ENCODE peak calls at places on chromosomes 2 and 18, in eight cellular contexts. B is heart right ventricle, I is aorta, Y is astrocyte of the spinal cord, D is small intestine, H is GM23338, J is Caco-2, X is fibroblast of mammary gland. W is an unnamed sample.

GRCh38 chr2:150485871-150486538 is 1.5 kb downstream of the RND3 start:
- DNase-seq in X (peak), D (peak), B (peak), I (peak), J (peak), Y (peak), H (peak), W (no peak)

GRCh38 chr18:21341141-21341540 is 99.1 kb downstream of the GREB1L start:
- DNase-seq in X (peak), Y (peak), D (no peak), B (no peak), H (no peak), J (no peak), I (no peak), W (no peak)

GRCh38 chr2:104033399-104033798 is 820.5 kb upstream of the POU3F3 start:
- DNase-seq in D (peak), Y (peak), H (peak), X (no peak), I (no peak), B (no peak), J (no peak), W (peak)

GRCh38 chr18:57627488-57627887 is 5.9 kb upstream of the NARS1 start:
- DNase-seq in Y (peak), J (no peak), H (no peak), B (no peak), D (no peak), I (no peak), X (no peak), W (no peak)

GRCh38 chr2:222798528-222798927 is 62.3 kb upstream of the ACSL3 start:
- DNase-seq in B (no peak), D (peak), H (no peak), X (no peak), Y (no peak), I (no peak), J (no peak), W (no peak)

GRCh38 chr2:18423636-18424035 is 136.8 kb downstream of the RDH14 start:
- DNase-seq in B (no peak), I (no peak), J (no peak), D (no peak), Y (no peak), X (no peak), H (no peak), W (no peak)

GRCh38 chr2:216578325-216578724 is 54.9 kb upstream of the IGFBP2 start:
- DNase-seq in J (no peak), D (no peak), B (no peak), Y (peak), I (no peak), H (no peak), X (peak), W (no peak)

GRCh38 chr2:218332920-218333645 is 23.6 kb upstream of the CATIP start:
- DNase-seq in H (no peak), Y (no peak), J (no peak), I (no peak), X (no peak), B (no peak), D (no peak), W (no peak)

GRCh38 chr2:226213717-226214116 is 585.9 kb downstream of the IRS1 start:
- DNase-seq in H (no peak), X (peak), Y (peak), D (no peak), J (no peak), B (no peak), I (no peak), W (no peak)

GRCh38 chr2:88913280-88913679 is 221.8 kb downstream of the RPIA start:
- DNase-seq in Y (no peak), H (no peak), D (no peak), X (no peak), I (no peak), B (no peak), J (no peak), W (no peak)

GRCh38 chr18:46281185-46282176 is 177.3 kb downstream of the HAUS1 start:
- DNase-seq in H (peak), B (peak), J (peak), I (peak), D (peak), X (peak), Y (peak), W (peak)

DNA sequence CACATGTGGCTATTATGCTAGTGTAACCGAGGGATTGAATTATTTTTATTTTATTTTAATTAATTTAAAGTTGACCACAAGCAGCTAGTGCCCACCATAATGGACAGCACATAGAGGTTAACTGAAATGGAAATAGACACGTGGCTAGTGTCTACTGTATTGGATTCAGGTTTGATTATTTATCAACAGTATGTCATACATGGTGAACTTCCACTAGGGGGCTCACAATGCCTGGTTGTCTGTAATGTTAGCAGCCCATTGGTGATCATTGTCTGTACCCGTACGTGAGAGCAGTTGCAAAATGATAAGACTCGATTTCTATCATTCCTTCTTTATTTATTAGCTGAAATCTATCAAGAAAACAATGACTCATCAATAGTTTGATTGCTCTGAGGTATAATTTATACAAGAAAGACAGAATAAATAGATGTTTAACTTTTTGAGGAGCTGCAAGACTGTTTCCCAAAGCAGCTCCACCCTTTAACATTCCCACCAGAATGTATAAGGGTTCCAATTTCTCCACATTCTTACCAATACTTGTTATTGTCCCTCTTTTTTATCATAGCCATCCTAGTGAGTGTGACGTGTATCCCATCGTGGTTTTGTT is 76.5 kb downstream of the CYBRD1 start:
- DNase-seq in I (no peak), Y (peak), B (peak), X (peak), D (peak), J (peak), H (peak), W (peak)
- H3K4me3 ChIP-seq in I (no peak), Y (no peak), B (no peak), X (no peak), D (no peak), J (no peak), H (no peak), W (no peak)

GRCh38 chr2:38099096-38099997 is 23.4 kb upstream of the CYP1B1 start:
- DNase-seq in Y (no peak), J (no peak), D (no peak), I (no peak), H (peak), X (peak), B (no peak), W (no peak)
- H3K4me3 ChIP-seq in Y (no peak), J (no peak), D (no peak), I (no peak), H (peak), X (no peak), B (no peak), W (no peak)

DNA sequence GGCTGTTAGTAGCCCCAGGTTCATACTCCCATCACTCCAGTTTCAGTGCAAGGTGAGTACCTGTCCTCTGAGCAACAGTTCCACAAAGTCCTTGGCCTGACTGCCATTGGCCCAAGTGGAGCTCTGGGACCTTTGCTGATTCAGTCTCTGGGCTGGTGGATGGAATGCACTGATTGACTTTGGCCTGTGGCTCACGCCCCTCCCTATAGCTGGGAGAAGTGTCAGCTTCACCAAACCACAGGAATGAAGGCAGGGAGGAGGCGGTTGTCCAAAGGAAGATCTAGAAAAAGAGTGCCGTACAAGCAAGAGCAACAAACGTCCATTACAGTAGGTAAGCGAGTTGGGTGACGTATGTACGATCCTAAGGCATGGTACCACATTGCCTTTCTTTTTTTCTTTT is 34.0 kb downstream of the QPCT start:
- DNase-seq in X (peak), J (no peak), Y (peak), H (no peak), B (no peak), I (no peak), D (no peak), W (no peak)
- H3K4me3 ChIP-seq in X (no peak), J (no peak), Y (no peak), H (no peak), B (no peak), I (no peak), D (no peak), W (no peak)

GRCh38 chr2:65055427-65056214 is 595 bp upstream of the CEP68 start:
- DNase-seq in D (no peak), X (no peak), J (peak), H (no peak), Y (no peak), I (peak), B (no peak), W (no peak)

GRCh38 chr2:65056215-65056989 is at the start of gene CEP68:
- DNase-seq in X (peak), B (peak), I (peak), D (peak), J (peak), Y (peak), H (peak), W (peak)

GRCh38 chr2:65056990-65057375 is 767 bp downstream of the CEP68 start:
- DNase-seq in X (no peak), Y (no peak), D (no peak), J (no peak), H (no peak), B (no peak), I (no peak), W (no peak)

GRCh38 chr2:65053199-65053598 is 3.0 kb upstream of the CEP68 start:
- DNase-seq in D (peak), I (no peak), H (no peak), X (no peak), Y (no peak), J (no peak), B (no peak), W (peak)

GRCh38 chr2:65054749-65055426 is 1.3 kb upstream of the CEP68 start:
- DNase-seq in B (no peak), Y (no peak), J (no peak), X (no peak), H (no peak), I (no peak), D (no peak), W (no peak)
- H3K4me3 ChIP-seq in B (peak), Y (no peak), J (peak), X (no peak), H (peak), I (no peak), D (no peak), W (peak)

GRCh38 chr2:71629273-71629672 is 175.9 kb downstream of the DYSF start:
- DNase-seq in X (no peak), J (no peak), Y (no peak), D (no peak), I (no peak), B (no peak), H (no peak), W (no peak)
- H3K4me3 ChIP-seq in X (no peak), J (no peak), Y (no peak), D (no peak), I (no peak), B (no peak), H (no peak), W (no peak)

GRCh38 chr2:174595415-174595814 is 2.2 kb downstream of the WIPF1 start:
- DNase-seq in I (no peak), B (no peak), H (no peak), X (no peak), J (no peak), Y (no peak), D (no peak), W (no peak)
- H3K4me3 ChIP-seq in I (no peak), B (no peak), H (no peak), X (no peak), J (no peak), Y (no peak), D (no peak), W (no peak)

DNA sequence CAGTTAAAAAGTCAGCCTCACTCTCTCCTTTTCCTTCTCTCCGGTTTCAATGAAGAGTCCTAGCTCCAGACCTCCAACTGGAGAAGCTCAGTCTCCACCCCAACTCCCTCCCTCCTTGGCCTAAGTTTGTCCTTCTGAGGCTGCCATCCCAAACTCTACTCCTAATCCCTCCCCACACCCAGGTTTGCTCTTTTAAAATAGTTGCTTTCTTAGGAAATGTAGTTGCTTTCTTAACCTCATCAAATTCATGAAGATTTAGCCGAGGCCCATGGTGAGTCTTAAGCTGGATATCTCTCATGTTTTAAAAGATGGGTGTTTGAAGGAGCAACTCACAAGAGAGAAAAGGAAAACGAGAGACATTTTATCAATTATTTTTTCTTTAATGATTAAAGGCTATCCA is 937 bp upstream of the LANCL1 start:
- DNase-seq in X (peak), D (peak), H (peak), I (no peak), J (no peak), Y (peak), B (peak), W (no peak)
- H3K4me3 ChIP-seq in X (peak), D (no peak), H (peak), I (peak), J (no peak), Y (peak), B (peak), W (peak)

W was measured in Jurkat, Clone E6-1.